ENCODE peak calls at places on chromosomes 3 and 15, in five cellular contexts. One of them, this sample, is unnamed. For H3K4me1, the result is how much of the 10 kb centered on the place peaks cover.

GRCh38 chr3:141680620-141681389 is 57.3 kb upstream of the RNF7 start:
- DNase-seq in left ventricle myocardium inferior: peak
- DNase-seq in body of pancreas: peak
- DNase-seq in BE2C: peak
- DNase-seq in psoas muscle: no peak
- DNase-seq in this sample: peak

GRCh38 chr3:186529204-186529999 is 14.8 kb downstream of the CRYGS start:
- DNase-seq in left ventricle myocardium inferior: no peak
- DNase-seq in body of pancreas: no peak
- DNase-seq in BE2C: no peak
- DNase-seq in psoas muscle: no peak
- DNase-seq in this sample: no peak

GRCh38 chr3:13427662-13428603 is 7.8 kb upstream of the NUP210 start:
- DNase-seq in left ventricle myocardium inferior: no peak
- DNase-seq in body of pancreas: no peak
- DNase-seq in BE2C: no peak
- DNase-seq in psoas muscle: no peak
- DNase-seq in this sample: no peak

GRCh38 chr15:82585072-82585471 is 44.8 kb upstream of the RPS17 start:
- DNase-seq in left ventricle myocardium inferior: no peak
- DNase-seq in body of pancreas: no peak
- DNase-seq in BE2C: no peak
- DNase-seq in psoas muscle: no peak
- DNase-seq in this sample: no peak

GRCh38 chr3:64900916-64901903 is 213.4 kb upstream of the ADAMTS9 start:
- DNase-seq in left ventricle myocardium inferior: no peak
- DNase-seq in body of pancreas: no peak
- DNase-seq in BE2C: no peak
- DNase-seq in psoas muscle: peak
- DNase-seq in this sample: peak

GRCh38 chr3:31610700-31611275 is 78.1 kb downstream of the STT3B start:
- DNase-seq in left ventricle myocardium inferior: no peak
- DNase-seq in body of pancreas: no peak
- DNase-seq in BE2C: no peak
- DNase-seq in psoas muscle: no peak
- DNase-seq in this sample: no peak

GRCh38 chr3:77553240-77553639 is 513.3 kb downstream of the ROBO2 start:
- DNase-seq in left ventricle myocardium inferior: no peak
- DNase-seq in body of pancreas: no peak
- DNase-seq in BE2C: no peak
- DNase-seq in psoas muscle: no peak
- DNase-seq in this sample: no peak

GRCh38 chr3:170079466-170080165 is 41.8 kb downstream of the GPR160 start:
- DNase-seq in left ventricle myocardium inferior: no peak
- DNase-seq in body of pancreas: no peak
- DNase-seq in BE2C: no peak
- DNase-seq in psoas muscle: no peak
- DNase-seq in this sample: no peak

GRCh38 chr15:85488997-85489396 is 108.6 kb downstream of the AKAP13 start:
- DNase-seq in left ventricle myocardium inferior: no peak
- DNase-seq in body of pancreas: no peak
- DNase-seq in BE2C: no peak
- DNase-seq in psoas muscle: no peak
- DNase-seq in this sample: no peak

DNA sequence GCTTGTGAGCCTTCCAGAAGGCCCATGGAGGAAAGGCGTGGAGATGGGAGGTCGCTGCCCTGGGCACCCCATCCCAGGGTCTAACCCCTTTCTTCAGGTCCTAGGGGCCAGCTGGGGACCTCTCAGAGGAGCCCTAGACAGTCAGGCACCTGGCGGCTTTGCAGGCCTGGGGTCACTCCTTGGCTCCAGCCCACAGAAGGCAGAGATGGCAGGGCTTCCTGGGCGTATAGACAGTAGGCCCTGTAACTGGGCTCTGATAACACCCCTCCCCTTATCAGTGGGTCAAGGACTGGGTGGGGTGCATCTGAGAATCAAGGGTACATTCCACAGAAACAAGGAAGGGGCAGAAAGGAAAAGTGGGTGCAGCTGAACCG is 16.7 kb downstream of the ZDHHC19 start:
- DNase-seq in left ventricle myocardium inferior: no peak
- DNase-seq in body of pancreas: no peak
- DNase-seq in BE2C: no peak
- DNase-seq in psoas muscle: peak
- DNase-seq in this sample: no peak
- H3K4me1 ChIP-seq in left ventricle myocardium inferior: under half
- H3K4me1 ChIP-seq in body of pancreas: under half
- H3K4me1 ChIP-seq in BE2C: under half
- H3K4me1 ChIP-seq in psoas muscle: under half
- H3K4me1 ChIP-seq in this sample: under half

GRCh38 chr3:52299247-52299657 is 11.6 kb downstream of the GLYCTK start:
- DNase-seq in left ventricle myocardium inferior: no peak
- DNase-seq in body of pancreas: no peak
- DNase-seq in BE2C: no peak
- DNase-seq in psoas muscle: no peak
- DNase-seq in this sample: no peak

GRCh38 chr3:52298147-52299098 is 10.8 kb downstream of the GLYCTK start:
- DNase-seq in left ventricle myocardium inferior: no peak
- DNase-seq in body of pancreas: peak
- DNase-seq in BE2C: no peak
- DNase-seq in psoas muscle: no peak
- DNase-seq in this sample: no peak

GRCh38 chr3:52297242-52298146 is 9.9 kb downstream of the GLYCTK start:
- DNase-seq in left ventricle myocardium inferior: no peak
- DNase-seq in body of pancreas: no peak
- DNase-seq in BE2C: no peak
- DNase-seq in psoas muscle: no peak
- DNase-seq in this sample: no peak

GRCh38 chr3:52301042-52301441 is 13.4 kb downstream of the GLYCTK start:
- DNase-seq in left ventricle myocardium inferior: no peak
- DNase-seq in body of pancreas: no peak
- DNase-seq in BE2C: no peak
- DNase-seq in psoas muscle: no peak
- DNase-seq in this sample: no peak

GRCh38 chr3:52299815-52300611 is 12.4 kb downstream of the GLYCTK start:
- DNase-seq in left ventricle myocardium inferior: peak
- DNase-seq in body of pancreas: peak
- DNase-seq in BE2C: peak
- DNase-seq in psoas muscle: no peak
- DNase-seq in this sample: no peak
- TF ChIP-seq CTCF in left ventricle myocardium inferior: peak
- TF ChIP-seq CTCF in body of pancreas: peak
- TF ChIP-seq CTCF in BE2C: peak
- TF ChIP-seq CTCF in psoas muscle: no peak
- TF ChIP-seq CTCF in this sample: no peak

GRCh38 chr15:42611532-42611931 is 36.1 kb downstream of the STARD9 start:
- DNase-seq in left ventricle myocardium inferior: no peak
- DNase-seq in body of pancreas: no peak
- DNase-seq in BE2C: no peak
- DNase-seq in psoas muscle: no peak
- DNase-seq in this sample: no peak

GRCh38 chr15:42605281-42605744 is 29.9 kb downstream of the STARD9 start:
- DNase-seq in left ventricle myocardium inferior: no peak
- DNase-seq in body of pancreas: no peak
- DNase-seq in BE2C: no peak
- DNase-seq in psoas muscle: no peak
- DNase-seq in this sample: no peak

GRCh38 chr15:42608767-42609488 is 33.5 kb downstream of the STARD9 start:
- DNase-seq in left ventricle myocardium inferior: no peak
- DNase-seq in body of pancreas: no peak
- DNase-seq in BE2C: no peak
- DNase-seq in psoas muscle: no peak
- DNase-seq in this sample: no peak

GRCh38 chr15:42603978-42604377 is 28.6 kb downstream of the STARD9 start:
- DNase-seq in left ventricle myocardium inferior: no peak
- DNase-seq in body of pancreas: no peak
- DNase-seq in BE2C: no peak
- DNase-seq in psoas muscle: no peak
- DNase-seq in this sample: no peak

GRCh38 chr15:42608110-42608531 is 32.7 kb downstream of the STARD9 start:
- DNase-seq in left ventricle myocardium inferior: no peak
- DNase-seq in body of pancreas: no peak
- DNase-seq in BE2C: peak
- DNase-seq in psoas muscle: no peak
- DNase-seq in this sample: no peak
- H3K4me3 ChIP-seq in left ventricle myocardium inferior: no peak
- H3K4me3 ChIP-seq in body of pancreas: no peak
- H3K4me3 ChIP-seq in BE2C: no peak
- H3K4me3 ChIP-seq in psoas muscle: no peak
- H3K4me3 ChIP-seq in this sample: no peak

GRCh38 chr15:64572856-64573255 is 112.5 kb downstream of the ZNF609 start:
- DNase-seq in left ventricle myocardium inferior: no peak
- DNase-seq in body of pancreas: no peak
- DNase-seq in BE2C: no peak
- DNase-seq in psoas muscle: no peak
- DNase-seq in this sample: no peak
- H3K4me1 ChIP-seq in left ventricle myocardium inferior: under half
- H3K4me1 ChIP-seq in body of pancreas: under half
- H3K4me1 ChIP-seq in BE2C: under half
- H3K4me1 ChIP-seq in psoas muscle: under half
- H3K4me1 ChIP-seq in this sample: half or more

GRCh38 chr15:66504563-66505429 is at the start of the genes RPL4 and ZWILCH:
- DNase-seq in left ventricle myocardium inferior: peak
- DNase-seq in body of pancreas: peak
- DNase-seq in BE2C: peak
- DNase-seq in psoas muscle: peak
- DNase-seq in this sample: peak
- TF ChIP-seq CTCF in left ventricle myocardium inferior: no peak
- TF ChIP-seq CTCF in body of pancreas: peak
- TF ChIP-seq CTCF in BE2C: no peak
- TF ChIP-seq CTCF in psoas muscle: peak
- TF ChIP-seq CTCF in this sample: peak

DNA sequence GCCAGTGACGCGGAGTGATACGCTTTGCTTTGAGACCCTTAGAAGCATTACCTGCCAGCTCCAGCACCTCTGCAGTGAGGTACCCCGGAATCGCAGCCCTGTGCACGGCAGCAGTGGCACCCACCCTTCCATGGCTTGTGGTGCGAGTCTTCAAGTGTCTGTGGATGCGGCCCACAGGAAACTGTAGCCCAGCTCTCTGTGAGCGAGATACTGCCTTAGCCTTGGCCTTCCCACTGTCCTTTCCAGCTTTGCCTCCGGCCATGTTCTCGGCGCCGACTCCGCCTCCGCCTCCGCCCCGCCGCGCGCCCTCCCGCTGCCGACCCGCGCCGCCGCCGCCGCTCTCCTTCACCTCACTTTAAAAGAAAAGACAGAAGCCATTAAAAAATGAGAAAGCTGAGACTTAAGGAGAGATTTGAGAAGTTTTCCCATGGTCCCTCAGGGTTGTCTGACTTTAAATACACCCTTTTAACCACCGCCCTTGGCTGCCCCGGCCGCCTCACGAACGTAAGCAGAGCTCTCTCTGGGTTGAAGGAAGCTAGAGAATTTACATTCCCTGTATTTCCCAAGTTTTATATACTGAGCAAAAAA is 78.5 kb upstream of the FAM174B start:
- DNase-seq in left ventricle myocardium inferior: peak
- DNase-seq in body of pancreas: peak
- DNase-seq in BE2C: peak
- DNase-seq in psoas muscle: no peak
- DNase-seq in this sample: no peak
- H3K4me3 ChIP-seq in left ventricle myocardium inferior: peak
- H3K4me3 ChIP-seq in body of pancreas: peak
- H3K4me3 ChIP-seq in BE2C: peak
- H3K4me3 ChIP-seq in psoas muscle: peak
- H3K4me3 ChIP-seq in this sample: peak

DNA sequence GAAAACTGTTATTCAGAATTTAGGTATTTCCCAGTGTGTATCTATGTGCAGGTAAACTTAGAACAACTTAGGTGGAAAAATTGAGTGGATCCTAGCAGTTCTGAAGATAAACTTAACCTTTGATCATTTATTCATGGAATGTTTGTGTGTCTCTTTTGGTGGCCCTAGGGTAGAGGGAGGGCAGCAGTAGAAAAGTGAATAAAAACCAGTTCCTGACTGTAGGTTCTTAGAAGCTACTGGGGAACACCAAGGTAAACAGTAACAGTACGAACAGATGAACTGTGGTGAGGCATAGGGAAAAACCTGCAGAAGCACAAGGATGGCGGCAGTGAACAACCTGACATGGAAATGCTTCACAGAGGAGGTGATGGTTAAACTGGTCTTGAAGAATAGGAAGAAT is 2.5 kb downstream of the SNRK start:
- DNase-seq in left ventricle myocardium inferior: no peak
- DNase-seq in body of pancreas: no peak
- DNase-seq in BE2C: no peak
- DNase-seq in psoas muscle: no peak
- DNase-seq in this sample: no peak
- H3K4me1 ChIP-seq in left ventricle myocardium inferior: half or more
- H3K4me1 ChIP-seq in body of pancreas: half or more
- H3K4me1 ChIP-seq in BE2C: under half
- H3K4me1 ChIP-seq in psoas muscle: half or more
- H3K4me1 ChIP-seq in this sample: half or more

This sample was measured in esophagus muscularis mucosa.